ENCODE peak calls at places on chromosome 2, in four cellular contexts. S, V, Q and X are unnamed samples.

GRCh38 chr2:11750422-11750821 is 4.0 kb downstream of the LPIN1 start:
- DNase-seq in Q (no peak), S (no peak), V (peak), X (no peak)

GRCh38 chr2:8515864-8516533 is 165.9 kb upstream of the ID2 start:
- DNase-seq in Q (no peak), V (peak), S (no peak), X (no peak)

GRCh38 chr2:176501652-176502051 is 232.4 kb downstream of the MTX2 start:
- DNase-seq in V (no peak), S (no peak), Q (no peak), X (no peak)

GRCh38 chr2:133633851-133634250 is 65.6 kb upstream of the NCKAP5 start:
- DNase-seq in Q (no peak), V (no peak), S (no peak), X (no peak)

GRCh38 chr2:159185401-159186130 is 100.9 kb downstream of the WDSUB1 start:
- DNase-seq in Q (no peak), S (no peak), V (peak), X (no peak)

GRCh38 chr2:207078186-207078798 is 87.5 kb downstream of the KLF7 start:
- DNase-seq in S (peak), Q (no peak), V (no peak), X (no peak)

GRCh38 chr2:54274781-54275242 is 18.8 kb upstream of the TSPYL6 start:
- DNase-seq in S (no peak), V (no peak), Q (no peak), X (no peak)

GRCh38 chr2:237053066-237053465 is 32.6 kb upstream of the COPS8 start:
- DNase-seq in Q (no peak), V (no peak), S (no peak), X (no peak)

GRCh38 chr2:53820038-53820437 is 33.2 kb downstream of the ERLEC1 start:
- DNase-seq in Q (no peak), S (no peak), V (no peak), X (no peak)

GRCh38 chr2:238596571-238597551 is 170.1 kb downstream of the ASB1 start:
- DNase-seq in Q (no peak), V (no peak), S (no peak), X (no peak)

GRCh38 chr2:129444417-129445150 is 534.9 kb upstream of the RAB6C start:
- DNase-seq in S (no peak), V (no peak), Q (no peak), X (no peak)

GRCh38 chr2:128291844-128292598 is 26.6 kb downstream of the HS6ST1 start:
- DNase-seq in Q (no peak), V (no peak), S (no peak), X (no peak)

GRCh38 chr2:233441161-233442027 is 87.1 kb downstream of the DGKD start:
- DNase-seq in V (no peak), Q (no peak), S (peak), X (no peak)

GRCh38 chr2:102143450-102143985 is 972 bp downstream of the IL1R1 start:
- DNase-seq in Q (no peak), V (no peak), S (no peak), X (no peak)

GRCh38 chr2:221779614-221780067 is 207.5 kb upstream of the EPHA4 start:
- DNase-seq in V (no peak), S (no peak), Q (no peak), X (no peak)

GRCh38 chr2:165408191-165408590 is 61.3 kb upstream of the CSRNP3 start:
- DNase-seq in S (no peak), Q (no peak), V (no peak), X (no peak)

GRCh38 chr2:122168799-122169198 is 413.3 kb downstream of the TSN start:
- DNase-seq in V (no peak), Q (no peak), S (no peak), X (no peak)

GRCh38 chr2:189213226-189213625 is 33.7 kb upstream of the COL5A2 start:
- DNase-seq in V (no peak), S (no peak), Q (no peak), X (no peak)

GRCh38 chr2:156907806-156908205 is 349.7 kb upstream of the GALNT5 start:
- DNase-seq in Q (no peak), V (no peak), S (no peak), X (no peak)

GRCh38 chr2:129741623-129742022 is 237.8 kb upstream of the RAB6C start:
- DNase-seq in Q (no peak), S (no peak), V (no peak), X (no peak)

GRCh38 chr2:38978504-38978903 is 88.8 kb downstream of the ARHGEF33 start:
- DNase-seq in S (no peak), V (no peak), Q (no peak), X (no peak)

GRCh38 chr2:74464406-74464805 is 776 bp downstream of the MOGS start:
- DNase-seq in V (no peak), S (no peak), Q (no peak), X (no peak)

GRCh38 chr2:156110890-156111289 is 221.6 kb downstream of the NR4A2 start:
- DNase-seq in Q (no peak), S (no peak), V (peak), X (no peak)

DNA sequence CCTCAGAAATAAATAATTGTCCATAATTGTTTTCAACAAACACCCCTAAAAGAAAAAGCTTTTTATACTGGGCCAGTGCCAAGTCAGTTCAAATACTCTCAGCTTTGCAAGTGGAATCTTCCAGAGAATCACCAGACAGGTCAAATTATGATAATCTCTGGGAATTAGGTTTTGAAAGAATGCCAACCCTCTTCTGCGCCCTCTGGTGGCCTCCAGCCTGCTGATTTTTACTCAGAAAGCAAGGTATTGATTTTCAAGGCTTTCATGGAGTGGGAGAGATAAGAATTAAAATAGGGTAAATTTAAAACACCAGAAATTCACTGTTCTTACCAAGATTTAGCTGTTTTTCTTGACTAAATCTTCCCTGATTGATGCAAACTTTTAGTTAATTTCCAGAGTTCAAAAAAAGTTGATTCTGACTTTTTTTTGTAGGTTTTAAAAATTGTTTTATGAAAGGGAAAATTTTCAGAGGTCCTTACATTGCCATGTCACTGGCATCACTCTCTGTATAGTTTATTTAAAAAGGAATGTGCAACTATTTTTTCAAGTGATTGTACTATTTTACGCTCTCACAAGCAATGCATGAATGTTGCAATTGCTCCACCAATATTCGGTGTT is 282.9 kb upstream of the TNP1 start:
- DNase-seq in S (no peak), Q (peak), V (no peak), X (no peak)
- TF ChIP-seq CTCF in S (no peak), Q (peak), V (peak), X (no peak)

GRCh38 chr2:240202616-240203015 is 62.2 kb upstream of the OTOS start:
- DNase-seq in Q (no peak), S (peak), V (no peak), X (no peak)
- TF ChIP-seq CTCF in Q (no peak), S (no peak), V (no peak), X (no peak)

GRCh38 chr2:222982010-222982908 is 69.7 kb upstream of the KCNE4 start:
- DNase-seq in S (peak), V (no peak), Q (no peak), X (no peak)
- TF ChIP-seq CTCF in S (peak), V (peak), Q (peak), X (no peak)

GRCh38 chr2:199911052-199911876 is at the start of gene C2orf69:
- DNase-seq in V (peak), Q (peak), S (peak), X (peak)
- TF ChIP-seq CTCF in V (peak), Q (peak), S (no peak), X (no peak)

GRCh38 chr2:108069515-108070310 is 83.4 kb downstream of the SLC5A7 start:
- DNase-seq in S (no peak), Q (no peak), V (no peak), X (no peak)
- TF ChIP-seq CTCF in S (no peak), Q (peak), V (no peak), X (peak)

GRCh38 chr2:169221745-169222369 is 140.5 kb downstream of the LRP2 start:
- DNase-seq in S (no peak), Q (no peak), V (no peak), X (no peak)
- TF ChIP-seq CTCF in S (peak), Q (peak), V (peak), X (peak)

DNA sequence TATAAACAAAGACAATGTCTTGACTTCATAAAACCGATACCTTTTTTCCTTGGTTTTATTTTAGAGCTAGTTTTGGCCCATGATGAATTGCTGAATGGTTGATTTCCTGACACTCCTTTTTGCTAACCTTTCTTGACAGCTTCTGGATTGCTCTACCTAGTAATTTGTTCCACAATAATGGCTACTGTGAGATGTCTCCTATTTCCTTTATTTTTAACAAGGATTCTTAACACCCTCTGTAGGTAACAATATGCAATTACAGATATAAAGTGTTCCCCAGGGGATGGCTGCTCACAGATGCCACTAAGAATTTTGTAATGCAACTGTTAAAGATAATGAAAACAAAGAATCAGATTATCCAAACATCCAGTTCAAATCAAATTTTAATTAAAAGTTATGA is 100.8 kb upstream of the ATP5MC3 start:
- DNase-seq in S (no peak), V (peak), Q (no peak), X (no peak)
- TF ChIP-seq CTCF in S (peak), V (peak), Q (peak), X (peak)

DNA sequence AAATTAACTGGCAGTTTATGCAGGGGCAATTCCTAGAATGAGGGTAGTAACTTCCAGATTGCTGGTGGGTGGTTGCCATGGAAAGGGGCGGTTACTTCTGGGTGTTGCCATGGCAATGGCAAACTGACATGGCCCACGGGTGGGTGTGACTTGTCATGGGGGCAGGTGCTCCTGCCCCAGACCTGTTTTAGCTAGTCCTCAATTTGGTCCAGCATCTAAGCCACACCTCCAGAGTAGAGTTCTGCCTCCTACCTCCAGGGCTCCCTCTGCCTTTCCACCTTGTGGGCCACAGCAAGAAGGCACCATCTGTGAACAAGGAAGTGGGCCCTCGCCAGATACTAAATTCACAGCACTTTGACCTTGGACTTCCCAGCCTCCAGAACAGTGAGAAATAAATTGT is 148.7 kb downstream of the TFCP2L1 start:
- DNase-seq in S (no peak), V (no peak), Q (no peak), X (no peak)
- TF ChIP-seq CTCF in S (no peak), V (no peak), Q (no peak), X (no peak)

GRCh38 chr2:42361728-42362298 is 796 bp upstream of the COX7A2L start:
- DNase-seq in V (no peak), Q (no peak), S (no peak), X (no peak)
- TF ChIP-seq CTCF in V (no peak), Q (no peak), S (peak), X (no peak)